ENCODE peak calls at places on chromosomes 12 and 14, in nine cellular contexts. One of them, this sample, is unnamed.

GRCh38 chr12:65882504-65882903 is 58.2 kb downstream of the HMGA2 start:
- DNase-seq in upper lobe of left lung: no peak
- DNase-seq in body of pancreas: no peak
- DNase-seq in heart left ventricle: peak
- DNase-seq in GM13977: no peak
- DNase-seq in left lung: no peak
- DNase-seq in K562: no peak
- DNase-seq in GM20000: no peak
- DNase-seq in pancreas: no peak
- DNase-seq in this sample: no peak

GRCh38 chr12:46260153-46260912 is 8.5 kb downstream of the SLC38A1 start:
- DNase-seq in GM20000: no peak
- DNase-seq in upper lobe of left lung: no peak
- DNase-seq in pancreas: no peak
- DNase-seq in body of pancreas: no peak
- DNase-seq in left lung: no peak
- DNase-seq in K562: no peak
- DNase-seq in heart left ventricle: no peak
- DNase-seq in GM13977: no peak
- DNase-seq in this sample: peak

GRCh38 chr12:67647547-67648305 is 819 bp upstream of the DYRK2 start:
- DNase-seq in heart left ventricle: peak
- DNase-seq in upper lobe of left lung: peak
- DNase-seq in left lung: peak
- DNase-seq in pancreas: peak
- DNase-seq in body of pancreas: peak
- DNase-seq in GM20000: peak
- DNase-seq in K562: peak
- DNase-seq in GM13977: peak
- DNase-seq in this sample: peak

GRCh38 chr12:7933255-7933726 is 2.7 kb downstream of the SLC2A3 start:
- DNase-seq in heart left ventricle: peak
- DNase-seq in left lung: no peak
- DNase-seq in GM20000: peak
- DNase-seq in body of pancreas: peak
- DNase-seq in upper lobe of left lung: no peak
- DNase-seq in GM13977: peak
- DNase-seq in K562: peak
- DNase-seq in pancreas: no peak
- DNase-seq in this sample: peak

GRCh38 chr12:50351120-50352043 is 45.0 kb downstream of the FAM186A start:
- DNase-seq in body of pancreas: peak
- DNase-seq in pancreas: no peak
- DNase-seq in GM20000: no peak
- DNase-seq in K562: peak
- DNase-seq in upper lobe of left lung: no peak
- DNase-seq in heart left ventricle: peak
- DNase-seq in GM13977: no peak
- DNase-seq in left lung: no peak
- DNase-seq in this sample: no peak

GRCh38 chr14:37985826-37986470 is 221.8 kb upstream of the SSTR1 start:
- DNase-seq in GM20000: peak
- DNase-seq in left lung: no peak
- DNase-seq in pancreas: no peak
- DNase-seq in K562: peak
- DNase-seq in heart left ventricle: peak
- DNase-seq in upper lobe of left lung: no peak
- DNase-seq in body of pancreas: peak
- DNase-seq in GM13977: no peak
- DNase-seq in this sample: peak

GRCh38 chr12:55720071-55720564 is at the start of gene RDH5:
- DNase-seq in K562: no peak
- DNase-seq in heart left ventricle: peak
- DNase-seq in left lung: no peak
- DNase-seq in body of pancreas: peak
- DNase-seq in GM20000: no peak
- DNase-seq in GM13977: no peak
- DNase-seq in upper lobe of left lung: no peak
- DNase-seq in pancreas: no peak
- DNase-seq in this sample: no peak

GRCh38 chr12:2384533-2385328 is 331.9 kb downstream of the CACNA1C start:
- DNase-seq in heart left ventricle: peak
- DNase-seq in pancreas: no peak
- DNase-seq in GM20000: no peak
- DNase-seq in body of pancreas: no peak
- DNase-seq in upper lobe of left lung: no peak
- DNase-seq in left lung: no peak
- DNase-seq in K562: no peak
- DNase-seq in GM13977: no peak
- DNase-seq in this sample: peak

GRCh38 chr12:2813573-2814185 is 1.2 kb downstream of the ITFG2 start:
- DNase-seq in K562: peak
- DNase-seq in pancreas: no peak
- DNase-seq in GM20000: peak
- DNase-seq in heart left ventricle: peak
- DNase-seq in GM13977: peak
- DNase-seq in body of pancreas: peak
- DNase-seq in left lung: no peak
- DNase-seq in upper lobe of left lung: no peak
- DNase-seq in this sample: no peak

GRCh38 chr14:78251308-78251707 is 81.1 kb downstream of the NRXN3 start:
- DNase-seq in upper lobe of left lung: no peak
- DNase-seq in K562: no peak
- DNase-seq in body of pancreas: no peak
- DNase-seq in pancreas: no peak
- DNase-seq in GM20000: no peak
- DNase-seq in heart left ventricle: no peak
- DNase-seq in GM13977: no peak
- DNase-seq in left lung: no peak
- DNase-seq in this sample: no peak

GRCh38 chr14:95872777-95873176 is 3.9 kb upstream of the TUNAR start:
- DNase-seq in left lung: no peak
- DNase-seq in pancreas: no peak
- DNase-seq in GM13977: no peak
- DNase-seq in K562: no peak
- DNase-seq in body of pancreas: no peak
- DNase-seq in upper lobe of left lung: no peak
- DNase-seq in GM20000: no peak
- DNase-seq in heart left ventricle: no peak
- DNase-seq in this sample: no peak

GRCh38 chr14:28987516-28987915 is 220.9 kb downstream of the FOXG1 start:
- DNase-seq in pancreas: no peak
- DNase-seq in GM13977: no peak
- DNase-seq in GM20000: no peak
- DNase-seq in left lung: no peak
- DNase-seq in body of pancreas: no peak
- DNase-seq in upper lobe of left lung: no peak
- DNase-seq in heart left ventricle: no peak
- DNase-seq in K562: no peak
- DNase-seq in this sample: no peak

GRCh38 chr12:13175499-13175898 is 21.0 kb upstream of the EMP1 start:
- DNase-seq in pancreas: no peak
- DNase-seq in left lung: no peak
- DNase-seq in GM20000: no peak
- DNase-seq in heart left ventricle: no peak
- DNase-seq in body of pancreas: no peak
- DNase-seq in GM13977: no peak
- DNase-seq in upper lobe of left lung: no peak
- DNase-seq in K562: no peak
- DNase-seq in this sample: no peak

GRCh38 chr14:52052289-52052943 is 16.4 kb downstream of the NID2 start:
- DNase-seq in pancreas: no peak
- DNase-seq in GM20000: no peak
- DNase-seq in GM13977: no peak
- DNase-seq in body of pancreas: no peak
- DNase-seq in upper lobe of left lung: no peak
- DNase-seq in left lung: no peak
- DNase-seq in K562: no peak
- DNase-seq in heart left ventricle: no peak
- DNase-seq in this sample: no peak

GRCh38 chr12:109795023-109795422 is 38.2 kb downstream of the TRPV4 start:
- DNase-seq in GM20000: no peak
- DNase-seq in heart left ventricle: no peak
- DNase-seq in pancreas: no peak
- DNase-seq in GM13977: no peak
- DNase-seq in body of pancreas: no peak
- DNase-seq in upper lobe of left lung: no peak
- DNase-seq in left lung: no peak
- DNase-seq in K562: no peak
- DNase-seq in this sample: no peak

GRCh38 chr12:46266382-46266791 is 2.5 kb downstream of the SLC38A1 start:
- DNase-seq in pancreas: no peak
- DNase-seq in body of pancreas: no peak
- DNase-seq in GM13977: no peak
- DNase-seq in left lung: no peak
- DNase-seq in upper lobe of left lung: no peak
- DNase-seq in K562: peak
- DNase-seq in heart left ventricle: no peak
- DNase-seq in GM20000: no peak
- DNase-seq in this sample: no peak

GRCh38 chr14:68945190-68945584 is 33.9 kb downstream of the ACTN1 start:
- DNase-seq in upper lobe of left lung: no peak
- DNase-seq in K562: no peak
- DNase-seq in left lung: no peak
- DNase-seq in GM20000: no peak
- DNase-seq in heart left ventricle: peak
- DNase-seq in GM13977: no peak
- DNase-seq in pancreas: no peak
- DNase-seq in body of pancreas: no peak
- DNase-seq in this sample: no peak

GRCh38 chr14:54025661-54026060 is 69.0 kb upstream of the BMP4 start:
- DNase-seq in left lung: no peak
- DNase-seq in upper lobe of left lung: no peak
- DNase-seq in body of pancreas: no peak
- DNase-seq in GM13977: no peak
- DNase-seq in pancreas: no peak
- DNase-seq in GM20000: no peak
- DNase-seq in heart left ventricle: no peak
- DNase-seq in K562: no peak
- DNase-seq in this sample: no peak
- TF ChIP-seq CTCF in left lung: no peak
- TF ChIP-seq CTCF in upper lobe of left lung: peak
- TF ChIP-seq CTCF in body of pancreas: peak
- TF ChIP-seq CTCF in GM13977: peak
- TF ChIP-seq CTCF in pancreas: no peak
- TF ChIP-seq CTCF in GM20000: no peak
- TF ChIP-seq CTCF in heart left ventricle: peak
- TF ChIP-seq CTCF in K562: no peak
- TF ChIP-seq CTCF in this sample: peak

GRCh38 chr14:63367742-63368364 is 49.1 kb upstream of the GPHB5 start:
- DNase-seq in K562: no peak
- DNase-seq in heart left ventricle: no peak
- DNase-seq in pancreas: no peak
- DNase-seq in GM20000: no peak
- DNase-seq in body of pancreas: no peak
- DNase-seq in left lung: no peak
- DNase-seq in GM13977: no peak
- DNase-seq in upper lobe of left lung: no peak
- DNase-seq in this sample: no peak
- TF ChIP-seq CTCF in K562: no peak
- TF ChIP-seq CTCF in heart left ventricle: no peak
- TF ChIP-seq CTCF in pancreas: no peak
- TF ChIP-seq CTCF in GM20000: no peak
- TF ChIP-seq CTCF in body of pancreas: no peak
- TF ChIP-seq CTCF in left lung: no peak
- TF ChIP-seq CTCF in GM13977: no peak
- TF ChIP-seq CTCF in upper lobe of left lung: no peak
- TF ChIP-seq CTCF in this sample: no peak

GRCh38 chr12:6489449-6489848 is 3.6 kb downstream of the MRPL51 start:
- DNase-seq in GM13977: no peak
- DNase-seq in GM20000: no peak
- DNase-seq in heart left ventricle: no peak
- DNase-seq in left lung: no peak
- DNase-seq in body of pancreas: no peak
- DNase-seq in K562: no peak
- DNase-seq in upper lobe of left lung: no peak
- DNase-seq in pancreas: no peak
- DNase-seq in this sample: no peak

GRCh38 chr12:6494968-6495367 is 1.1 kb downstream of the NCAPD2 start:
- DNase-seq in pancreas: no peak
- DNase-seq in upper lobe of left lung: no peak
- DNase-seq in GM13977: no peak
- DNase-seq in heart left ventricle: no peak
- DNase-seq in body of pancreas: no peak
- DNase-seq in K562: no peak
- DNase-seq in GM20000: no peak
- DNase-seq in left lung: no peak
- DNase-seq in this sample: no peak

GRCh38 chr12:6493580-6494350 is at the start of gene NCAPD2:
- DNase-seq in upper lobe of left lung: peak
- DNase-seq in left lung: peak
- DNase-seq in GM13977: peak
- DNase-seq in K562: peak
- DNase-seq in GM20000: peak
- DNase-seq in pancreas: peak
- DNase-seq in body of pancreas: peak
- DNase-seq in heart left ventricle: peak
- DNase-seq in this sample: peak

GRCh38 chr12:6492838-6493579 is at the start of gene MRPL51:
- DNase-seq in GM20000: peak
- DNase-seq in body of pancreas: peak
- DNase-seq in pancreas: peak
- DNase-seq in upper lobe of left lung: peak
- DNase-seq in K562: peak
- DNase-seq in heart left ventricle: peak
- DNase-seq in GM13977: peak
- DNase-seq in left lung: peak
- DNase-seq in this sample: peak

GRCh38 chr12:6494351-6494743 is 445 bp downstream of the NCAPD2 start:
- DNase-seq in heart left ventricle: no peak
- DNase-seq in left lung: no peak
- DNase-seq in GM20000: no peak
- DNase-seq in upper lobe of left lung: no peak
- DNase-seq in GM13977: no peak
- DNase-seq in K562: no peak
- DNase-seq in body of pancreas: no peak
- DNase-seq in pancreas: no peak
- DNase-seq in this sample: no peak
- TF ChIP-seq CTCF in heart left ventricle: no peak
- TF ChIP-seq CTCF in left lung: no peak
- TF ChIP-seq CTCF in GM20000: no peak
- TF ChIP-seq CTCF in upper lobe of left lung: no peak
- TF ChIP-seq CTCF in GM13977: no peak
- TF ChIP-seq CTCF in K562: no peak
- TF ChIP-seq CTCF in body of pancreas: no peak
- TF ChIP-seq CTCF in pancreas: no peak
- TF ChIP-seq CTCF in this sample: no peak

DNA sequence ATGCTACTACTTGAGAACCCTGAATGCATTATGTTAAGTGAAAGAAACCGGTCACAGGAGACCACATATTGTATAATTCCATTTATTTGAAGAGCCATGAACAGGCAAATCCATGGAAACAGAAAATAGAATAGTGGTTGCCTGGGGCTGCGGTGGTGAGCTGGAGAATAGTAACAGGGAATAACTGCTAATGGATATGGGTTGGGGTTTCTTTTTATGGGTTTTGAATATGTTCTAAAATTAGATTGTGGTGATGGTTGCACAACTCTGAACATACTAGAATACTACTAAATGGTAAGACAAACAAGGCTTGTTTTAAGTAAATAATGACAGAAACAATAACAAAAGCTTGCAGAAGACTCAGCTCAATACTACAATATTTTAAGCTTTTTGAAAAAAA is 293.0 kb downstream of the BTG1 start:
- DNase-seq in GM13977: no peak
- DNase-seq in K562: no peak
- DNase-seq in upper lobe of left lung: no peak
- DNase-seq in GM20000: no peak
- DNase-seq in heart left ventricle: no peak
- DNase-seq in pancreas: no peak
- DNase-seq in body of pancreas: no peak
- DNase-seq in left lung: no peak
- DNase-seq in this sample: no peak
- TF ChIP-seq CTCF in GM13977: no peak
- TF ChIP-seq CTCF in K562: no peak
- TF ChIP-seq CTCF in upper lobe of left lung: no peak
- TF ChIP-seq CTCF in GM20000: no peak
- TF ChIP-seq CTCF in heart left ventricle: no peak
- TF ChIP-seq CTCF in pancreas: no peak
- TF ChIP-seq CTCF in body of pancreas: no peak
- TF ChIP-seq CTCF in left lung: no peak
- TF ChIP-seq CTCF in this sample: no peak

This sample was measured in AG04450.